ENCODE peak calls at places on chromosomes 12 and 14, in six cellular contexts. K, Q, J, Y, M and R are unnamed samples.

GRCh38 chr12:27517532-27517931 is 6.5 kb upstream of the PPFIBP1 start:
- DNase-seq in K (no peak), Q (no peak), J (no peak), Y (no peak), M (no peak), R (no peak)

GRCh38 chr14:106185837-106186233 is 659.5 kb downstream of the TMEM121 start:
- DNase-seq in K (peak; percentile 60), Q (peak; percentile 18), J (peak; percentile 41), Y (peak; percentile 56), M (no peak), R (no peak)

GRCh38 chr12:121697093-121697698 is 15.4 kb upstream of the TMEM120B start:
- DNase-seq in K (no peak), Q (peak; percentile 57), J (no peak), Y (no peak), M (no peak), R (peak; percentile 78)

GRCh38 chr14:94880805-94881204 is 110.9 kb upstream of the GSC start:
- DNase-seq in K (no peak), Q (no peak), J (no peak), Y (no peak), M (no peak), R (no peak)

GRCh38 chr12:120853188-120853587 is 51.0 kb downstream of the SPPL3 start:
- DNase-seq in K (no peak), Q (no peak), J (no peak), Y (no peak), M (no peak), R (no peak)

GRCh38 chr14:60189923-60190840 is 25.0 kb upstream of the DHRS7 start:
- DNase-seq in K (no peak), Q (no peak), J (no peak), Y (no peak), M (no peak), R (no peak)

GRCh38 chr12:105840384-105840783 is 298.4 kb downstream of the NUAK1 start:
- DNase-seq in K (no peak), Q (no peak), J (no peak), Y (no peak), M (peak; percentile 13), R (no peak)

GRCh38 chr14:95573313-95573712 is 38.5 kb downstream of the GLRX5 start:
- DNase-seq in K (no peak), Q (no peak), J (no peak), Y (no peak), M (no peak), R (no peak)